ENCODE peak calls at places on chromosomes 12 and 14, in six cellular contexts. W is caudate nucleus, K is memory B cell, A is dermis blood vessel endothelial cell, H is GOT3, P is AG10803. B is an unnamed sample.

GRCh38 chr12:4825139-4825858 is 84.4 kb upstream of the KCNA1 start:
- DNase-seq in W (no peak), K (no peak), A (no peak), H (no peak), P (no peak), B (peak; percentile 96)

GRCh38 chr12:8681129-8681902 is 16.5 kb upstream of the RIMKLB start:
- DNase-seq in W (no peak), K (no peak), A (peak; percentile 94), H (no peak), P (peak; percentile 23), B (no peak)

GRCh38 chr12:60501124-60501729 is 905.4 kb downstream of the SLC16A7 start:
- DNase-seq in W (no peak), K (no peak), A (peak; percentile 41), H (no peak), P (peak; percentile 1), B (peak; percentile 12)

GRCh38 chr12:51318846-51319570 is 5.0 kb downstream of the BIN2 start:
- DNase-seq in W (no peak), K (no peak), A (no peak), H (no peak), P (no peak), B (peak; percentile 86)

GRCh38 chr14:40309124-40309523 is 876.9 kb upstream of the FBXO33 start:
- DNase-seq in W (no peak), K (no peak), A (no peak), H (no peak), P (no peak), B (no peak)

GRCh38 chr14:90388982-90389381 is 7.8 kb upstream of the CALM1 start:
- DNase-seq in W (no peak), K (no peak), A (no peak), H (no peak), P (no peak), B (no peak)

GRCh38 chr14:77024171-77024627 is 4.3 kb downstream of the IRF2BPL start:
- DNase-seq in W (peak; percentile 16), K (no peak), A (no peak), H (no peak), P (no peak), B (no peak)

GRCh38 chr12:32486158-32486557 is 86.8 kb downstream of the FGD4 start:
- DNase-seq in W (no peak), K (no peak), A (peak; percentile 86), H (no peak), P (no peak), B (no peak)

GRCh38 chr12:11162494-11162893 is 8.5 kb upstream of the SMIM10L1 start:
- DNase-seq in W (no peak), K (no peak), A (no peak), H (no peak), P (no peak), B (no peak)

GRCh38 chr12:86312258-86312657 is 56.1 kb upstream of the MGAT4C start:
- DNase-seq in W (no peak), K (no peak), A (no peak), H (no peak), P (no peak), B (no peak)

GRCh38 chr12:110733089-110733715 is 9.5 kb downstream of the PPP1CC start:
- DNase-seq in W (no peak), K (no peak), A (peak; percentile 40), H (no peak), P (peak; percentile 77), B (no peak)

GRCh38 chr14:68379510-68380303 is 413.2 kb downstream of the ZFP36L1 start:
- DNase-seq in W (no peak), K (no peak), A (peak; percentile 82), H (no peak), P (peak; percentile 70), B (no peak)

GRCh38 chr12:26088999-26089398 is 35.8 kb downstream of the BHLHE41 start:
- DNase-seq in W (no peak), K (no peak), A (no peak), H (no peak), P (no peak), B (no peak)

GRCh38 chr12:116346751-116347150 is 69.3 kb upstream of the MED13L start:
- DNase-seq in W (no peak), K (no peak), A (peak; percentile 89), H (no peak), P (peak; percentile 91), B (no peak)

GRCh38 chr12:3328081-3328480 is 162.9 kb upstream of the PRMT8 start:
- DNase-seq in W (no peak), K (no peak), A (no peak), H (no peak), P (no peak), B (no peak)

GRCh38 chr12:69022674-69023073 is 89.7 kb upstream of the CPM start:
- DNase-seq in W (no peak), K (no peak), A (no peak), H (no peak), P (no peak), B (no peak)

GRCh38 chr12:62771828-62772227 is 163.1 kb downstream of the PPM1H start:
- DNase-seq in W (no peak), K (no peak), A (no peak), H (no peak), P (no peak), B (no peak)